ENCODE peak calls at places on chromosomes 6 and 20, in seven cellular contexts. G, Y, M, K, T, V and W are unnamed samples.

GRCh38 chr6:142671791-142672190 is 273.2 kb downstream of the HIVEP2 start:
- DNase-seq in G (no peak), Y (no peak), M (no peak), K (peak; percentile 30), T (no peak), V (no peak), W (no peak)

GRCh38 chr20:31706607-31707257 is 15.9 kb downstream of the BCL2L1 start:
- DNase-seq in G (no peak), Y (peak; percentile 92), M (no peak), K (no peak), T (no peak), V (no peak), W (no peak)

GRCh38 chr20:22842793-22843192 is 192.3 kb upstream of the SSTR4 start:
- DNase-seq in G (no peak), Y (no peak), M (no peak), K (no peak), T (no peak), V (no peak), W (no peak)

GRCh38 chr6:74074609-74075008 is 378.6 kb downstream of the CD109 start:
- DNase-seq in G (no peak), Y (no peak), M (no peak), K (no peak), T (no peak), V (no peak), W (no peak)

GRCh38 chr6:128487746-128488145 is 32.7 kb downstream of the PTPRK start:
- DNase-seq in G (no peak), Y (no peak), M (no peak), K (no peak), T (no peak), V (no peak), W (no peak)

GRCh38 chr20:38202982-38203293 is 37.9 kb upstream of the TGM2 start:
- DNase-seq in G (no peak), Y (no peak), M (no peak), K (no peak), T (no peak), V (no peak), W (peak; percentile 41)

GRCh38 chr20:32018269-32019155 is 8.3 kb downstream of the CCM2L start:
- DNase-seq in G (no peak), Y (peak; percentile 71), M (peak; percentile 82), K (no peak), T (peak; percentile 70), V (peak; percentile 81), W (peak; percentile 86)

GRCh38 chr20:50438986-50439407 is 71.2 kb upstream of the PTPN1 start:
- DNase-seq in G (no peak), Y (peak; percentile 46), M (no peak), K (no peak), T (no peak), V (peak; percentile 81), W (no peak)

DNA sequence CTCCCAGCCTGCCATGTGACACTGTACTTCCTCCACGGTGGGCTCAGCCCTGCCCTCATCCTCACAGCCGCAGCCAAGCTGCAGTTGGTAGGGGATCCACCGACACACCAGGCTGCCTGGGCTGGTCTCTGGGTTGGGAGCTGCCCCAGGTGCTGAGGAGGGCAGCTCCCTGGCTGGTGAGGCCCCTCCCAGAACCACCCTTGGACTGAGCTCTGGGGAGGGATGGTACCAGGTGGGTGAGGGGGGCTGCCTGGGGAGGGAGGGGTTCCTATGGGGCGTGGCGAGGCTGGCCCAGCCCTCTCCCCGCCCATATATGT is 183 bp upstream of the TNFRSF6B start:
- DNase-seq in G (peak; percentile 13), Y (no peak), M (no peak), K (no peak), T (no peak), V (peak; percentile 40), W (peak; percentile 88)
- TF ChIP-seq POLR2A in G (no peak), Y (no peak), M (no peak), K (peak; percentile 15), T (no peak), V (no peak), W (no peak)

GRCh38 chr6:161594412-161594811 is 320.6 kb upstream of the AGPAT4 start:
- DNase-seq in G (no peak), Y (no peak), M (no peak), K (no peak), T (no peak), V (no peak), W (no peak)

GRCh38 chr6:161596807-161597505 is 323.1 kb upstream of the AGPAT4 start:
- DNase-seq in G (no peak), Y (no peak), M (no peak), K (no peak), T (no peak), V (no peak), W (no peak)

GRCh38 chr6:161598896-161599295 is 325.0 kb upstream of the AGPAT4 start:
- DNase-seq in G (no peak), Y (no peak), M (no peak), K (no peak), T (no peak), V (no peak), W (no peak)
- H3K27me3 ChIP-seq in G (no peaks in the 10 kb centered on the region), Y (no peaks in the 10 kb centered on the region), M (no peaks in the 10 kb centered on the region), K (no peaks in the 10 kb centered on the region), T (no peaks in the 10 kb centered on the region), V (peaks cover 4% of the 10 kb centered on the region), W (no peaks in the 10 kb centered on the region)

GRCh38 chr6:154510144-154510905 is at the start of gene CNKSR3:
- DNase-seq in G (peak; percentile 93), Y (peak; percentile 95), M (peak; percentile 76), K (no peak), T (peak; percentile 87), V (peak; percentile 83), W (peak; percentile 88)
- TF ChIP-seq POLR2A in G (peak; percentile 55), Y (no peak), M (peak; percentile 34), K (no peak), T (no peak), V (peak; percentile 90), W (peak; percentile 38)

DNA sequence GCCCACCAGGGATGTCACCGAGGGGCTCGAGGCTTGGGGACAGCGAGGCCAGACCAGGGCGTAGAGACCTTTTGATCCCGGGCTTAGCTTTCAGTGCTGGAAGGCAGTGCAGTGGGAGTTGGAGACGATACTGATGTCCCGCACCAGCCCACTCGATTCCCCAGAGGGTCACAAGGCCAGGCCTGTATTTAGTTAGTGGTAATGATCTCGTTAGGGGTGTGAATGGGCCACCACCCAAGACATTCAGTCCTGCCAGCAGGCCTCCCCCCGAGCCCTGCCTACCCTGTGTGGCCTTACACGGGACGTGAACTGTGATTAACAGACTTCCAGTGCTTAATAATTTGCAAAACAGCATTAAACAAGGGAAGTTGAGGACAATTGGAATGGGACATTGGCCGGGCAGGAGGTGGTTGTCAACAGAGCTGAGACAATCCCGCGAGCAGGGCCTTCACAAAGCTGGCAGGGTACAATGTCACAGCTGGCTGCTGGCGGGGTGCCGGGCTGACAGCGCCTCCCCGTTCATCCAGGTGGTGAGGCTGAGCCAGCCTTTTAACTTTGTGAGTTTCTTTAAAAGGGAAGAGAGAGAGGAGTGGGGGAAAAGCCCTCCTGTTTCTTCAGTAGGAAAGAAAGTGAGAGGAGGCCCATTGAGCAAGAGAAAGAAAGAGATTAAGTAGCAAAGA is 175.3 kb upstream of the RALGAPA2 start:
- DNase-seq in G (no peak), Y (no peak), M (no peak), K (no peak), T (no peak), V (no peak), W (no peak)
- H3K27me3 ChIP-seq in G (no peaks in the 10 kb centered on the region), Y (peaks cover 23% of the 10 kb centered on the region), M (no peaks in the 10 kb centered on the region), K (no peaks in the 10 kb centered on the region), T (peaks cover 7% of the 10 kb centered on the region), V (no peaks in the 10 kb centered on the region), W (peaks cover 5% of the 10 kb centered on the region)

GRCh38 chr6:113856571-113857564 is at the start of gene MARCKS:
- DNase-seq in G (peak; percentile 77), Y (peak; percentile 70), M (peak; percentile 77), K (no peak), T (peak; percentile 84), V (peak; percentile 69), W (peak; percentile 92)
- TF ChIP-seq POLR2A in G (peak; percentile 80), Y (no peak), M (peak; percentile 56), K (peak; percentile 74), T (no peak), V (peak; percentile 87), W (peak; percentile 59)

GRCh38 chr20:45548410-45548809 is 1.2 kb upstream of the EPPIN start:
- DNase-seq in G (no peak), Y (no peak), M (no peak), K (no peak), T (no peak), V (no peak), W (no peak)

GRCh38 chr20:45550765-45551164 is 3.6 kb upstream of the EPPIN start:
- DNase-seq in G (no peak), Y (no peak), M (no peak), K (no peak), T (no peak), V (no peak), W (no peak)

GRCh38 chr20:45547206-45547770 is at the start of gene EPPIN:
- DNase-seq in G (no peak), Y (no peak), M (no peak), K (no peak), T (no peak), V (no peak), W (no peak)

GRCh38 chr20:45555198-45555597 is 8.0 kb upstream of the EPPIN start:
- DNase-seq in G (no peak), Y (no peak), M (no peak), K (no peak), T (no peak), V (no peak), W (no peak)

DNA sequence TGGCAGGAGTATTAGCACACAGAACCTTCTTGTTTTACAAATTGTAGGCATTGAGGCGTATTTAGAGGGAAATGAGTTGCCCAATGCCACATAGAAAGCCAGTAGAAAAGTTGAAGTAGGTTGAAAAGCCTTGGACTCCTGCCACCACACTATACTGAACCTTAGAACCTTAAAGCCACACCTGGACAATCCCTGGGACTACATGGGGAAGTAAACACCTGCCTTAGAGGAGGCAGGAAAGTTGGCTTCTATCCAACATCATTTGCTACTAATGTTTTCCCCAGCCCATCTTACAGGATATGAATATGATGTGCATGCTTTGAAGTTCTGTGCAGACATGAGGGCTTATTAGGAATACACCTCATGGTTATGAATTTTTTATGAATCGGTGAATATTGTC is 5.3 kb upstream of the EPPIN start:
- DNase-seq in G (no peak), Y (no peak), M (no peak), K (no peak), T (no peak), V (no peak), W (no peak)
- H3K27me3 ChIP-seq in G (no peaks in the 10 kb centered on the region), Y (peaks cover 6% of the 10 kb centered on the region), M (no peaks in the 10 kb centered on the region), K (no peaks in the 10 kb centered on the region), T (no peaks in the 10 kb centered on the region), V (peaks cover 5% of the 10 kb centered on the region), W (no peaks in the 10 kb centered on the region)

DNA sequence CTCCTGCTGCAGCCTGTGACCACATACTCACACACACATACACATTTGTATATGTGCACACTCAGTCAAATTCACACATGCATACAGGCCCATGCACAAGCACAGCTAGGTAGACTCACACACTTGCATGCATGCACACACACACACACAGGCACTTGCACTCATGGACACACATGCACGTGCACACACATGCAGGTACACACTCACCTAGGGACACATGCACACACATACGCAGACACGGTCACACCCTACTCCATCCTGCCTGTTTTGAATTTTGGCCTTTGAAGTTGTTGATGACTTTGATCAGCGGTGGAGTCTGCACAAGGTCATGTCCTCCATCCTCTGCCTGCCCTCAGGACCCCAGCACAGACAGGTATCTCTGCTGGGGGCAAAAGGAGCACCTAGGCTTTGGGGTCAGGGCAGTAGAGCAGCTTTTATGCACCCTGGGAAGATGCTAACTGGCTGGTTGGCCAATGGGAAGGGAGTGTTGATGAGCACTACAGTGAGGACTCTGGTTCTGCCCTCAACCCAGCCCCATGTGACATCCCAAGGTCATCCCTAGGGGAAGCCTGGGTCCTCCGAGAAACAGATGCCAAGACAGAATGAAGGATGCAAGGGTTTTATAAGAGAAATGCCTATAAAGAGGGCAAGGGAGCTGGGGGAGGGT is 218.3 kb downstream of the SLC24A3 start:
- DNase-seq in G (no peak), Y (no peak), M (no peak), K (no peak), T (no peak), V (no peak), W (no peak)
- TF ChIP-seq POLR2A in G (no peak), Y (no peak), M (no peak), K (no peak), T (no peak), V (no peak), W (no peak)